ENCODE peak calls at places on chromosomes 2 and 18, in four cellular contexts. K is transverse colon, G is GM23248, W is cardiac muscle cell. Y is an unnamed sample.

GRCh38 chr2:213151437-213152064 is at the start of gene IKZF2:
- DNase-seq in K (peak), G (peak), W (peak), Y (peak)

GRCh38 chr2:40642261-40642660 is 190.4 kb upstream of the SLC8A1 start:
- DNase-seq in K (no peak), G (peak), W (no peak), Y (no peak)

GRCh38 chr2:190879474-190880373 is 897 bp upstream of the GLS start:
- DNase-seq in K (no peak), G (peak), W (no peak), Y (no peak)

GRCh38 chr2:225326969-225327368 is 72.5 kb upstream of the NYAP2 start:
- DNase-seq in K (no peak), G (no peak), W (no peak), Y (no peak)

GRCh38 chr2:226791487-226792081 is 8.0 kb downstream of the IRS1 start:
- DNase-seq in K (peak), G (peak), W (peak), Y (no peak)

GRCh38 chr18:57947117-57947516 is 96.9 kb upstream of the NEDD4L start:
- DNase-seq in K (no peak), G (no peak), W (no peak), Y (no peak)

GRCh38 chr2:25894135-25894830 is 16.0 kb upstream of the ASXL2 start:
- DNase-seq in K (peak), G (peak), W (no peak), Y (no peak)

GRCh38 chr2:210442869-210443268 is 33.7 kb downstream of the LANCL1 start:
- DNase-seq in K (no peak), G (no peak), W (no peak), Y (no peak)

GRCh38 chr18:76493213-76494107 is 1.6 kb downstream of the ZNF516 start:
- DNase-seq in K (no peak), G (peak), W (peak), Y (no peak)

Y was measured in LNCaP clone FGC.